ENCODE peak calls at places on chromosome 13, in six cellular contexts. T is thoracic aorta, K is tibial artery, U is ascending aorta, E is hepatocyte, M is uterus. I is an unnamed sample.

GRCh38 chr13:76751278-76751677 is 134.9 kb downstream of the KCTD12 start:
- DNase-seq in T (no peak), M (no peak), E (no peak), K (no peak), U (no peak), I (no peak)

GRCh38 chr13:29754486-29754806 is 96.0 kb downstream of the UBL3 start:
- DNase-seq in E (no peak), T (no peak), U (no peak), M (no peak), K (no peak), I (no peak)

GRCh38 chr13:31870511-31870910 is 131.2 kb downstream of the RXFP2 start:
- DNase-seq in T (no peak), M (no peak), E (no peak), U (no peak), K (no peak), I (no peak)

GRCh38 chr13:23612182-23612581 is 42.0 kb downstream of the TNFRSF19 start:
- DNase-seq in M (no peak), T (no peak), E (no peak), K (no peak), U (no peak), I (no peak)

GRCh38 chr13:82565191-82565590 is 1317.1 kb downstream of the SLITRK1 start:
- DNase-seq in T (no peak), U (no peak), M (no peak), K (no peak), E (no peak), I (no peak)

GRCh38 chr13:67120872-67121531 is 109.1 kb downstream of the PCDH9 start:
- DNase-seq in M (no peak), K (no peak), T (no peak), U (no peak), E (no peak), I (no peak)

GRCh38 chr13:82867284-82867683 is 1015.0 kb downstream of the SLITRK1 start:
- DNase-seq in E (no peak), M (no peak), T (no peak), K (no peak), U (no peak), I (no peak)

GRCh38 chr13:93254775-93255174 is 28.2 kb downstream of the GPC6 start:
- DNase-seq in K (no peak), M (no peak), U (no peak), T (no peak), E (no peak), I (no peak)

GRCh38 chr13:27783111-27783510 is 9.2 kb upstream of the GSX1 start:
- DNase-seq in K (no peak), T (no peak), M (no peak), E (peak), U (no peak), I (peak)

GRCh38 chr13:44854264-44855060 is 134.8 kb downstream of the NUFIP1 start:
- DNase-seq in E (peak), U (no peak), M (no peak), K (no peak), T (no peak), I (no peak)

GRCh38 chr13:40777166-40777956 is 6.4 kb upstream of the MRPS31 start:
- DNase-seq in U (no peak), K (no peak), E (peak), M (peak), T (no peak), I (peak)

GRCh38 chr13:46577656-46578589 is 25.0 kb downstream of the LRCH1 start:
- DNase-seq in U (no peak), M (no peak), K (no peak), E (peak), T (no peak), I (no peak)

GRCh38 chr13:20191902-20192469 is 752 bp downstream of the GJB2 start:
- DNase-seq in M (no peak), U (no peak), E (peak), T (no peak), K (no peak), I (no peak)

GRCh38 chr13:106799731-106800335 is 231.9 kb upstream of the ARGLU1 start:
- DNase-seq in M (no peak), K (no peak), E (no peak), T (no peak), U (no peak), I (no peak)

GRCh38 chr13:77729502-77730221 is 32.2 kb downstream of the SLAIN1 start:
- DNase-seq in U (no peak), E (no peak), T (no peak), M (no peak), K (no peak), I (no peak)

GRCh38 chr13:97490702-97491307 is 56.8 kb downstream of the RAP2A start:
- DNase-seq in E (no peak), M (no peak), K (no peak), T (no peak), U (no peak), I (no peak)

GRCh38 chr13:64239372-64239771 is 2823.7 kb upstream of the PCDH20 start:
- DNase-seq in E (no peak), U (no peak), M (no peak), T (no peak), K (no peak), I (peak)

GRCh38 chr13:114110091-114110829 is 22.2 kb downstream of the RASA3 start:
- DNase-seq in E (no peak), K (peak), T (no peak), U (no peak), M (peak), I (no peak)

GRCh38 chr13:106348032-106348431 is 187.4 kb downstream of the EFNB2 start:
- DNase-seq in M (no peak), E (peak), K (no peak), U (no peak), T (no peak), I (peak)

GRCh38 chr13:92761710-92762109 is 464.9 kb upstream of the GPC6 start:
- DNase-seq in T (no peak), M (no peak), U (no peak), K (no peak), E (no peak), I (no peak)

GRCh38 chr13:32947886-32948285 is 68.3 kb upstream of the KL start:
- DNase-seq in E (no peak), M (no peak), T (no peak), U (no peak), K (no peak), I (no peak)

GRCh38 chr13:55534306-55534705 is 1606.4 kb upstream of the PRR20A start:
- DNase-seq in K (no peak), M (no peak), E (no peak), U (no peak), T (no peak), I (no peak)

DNA sequence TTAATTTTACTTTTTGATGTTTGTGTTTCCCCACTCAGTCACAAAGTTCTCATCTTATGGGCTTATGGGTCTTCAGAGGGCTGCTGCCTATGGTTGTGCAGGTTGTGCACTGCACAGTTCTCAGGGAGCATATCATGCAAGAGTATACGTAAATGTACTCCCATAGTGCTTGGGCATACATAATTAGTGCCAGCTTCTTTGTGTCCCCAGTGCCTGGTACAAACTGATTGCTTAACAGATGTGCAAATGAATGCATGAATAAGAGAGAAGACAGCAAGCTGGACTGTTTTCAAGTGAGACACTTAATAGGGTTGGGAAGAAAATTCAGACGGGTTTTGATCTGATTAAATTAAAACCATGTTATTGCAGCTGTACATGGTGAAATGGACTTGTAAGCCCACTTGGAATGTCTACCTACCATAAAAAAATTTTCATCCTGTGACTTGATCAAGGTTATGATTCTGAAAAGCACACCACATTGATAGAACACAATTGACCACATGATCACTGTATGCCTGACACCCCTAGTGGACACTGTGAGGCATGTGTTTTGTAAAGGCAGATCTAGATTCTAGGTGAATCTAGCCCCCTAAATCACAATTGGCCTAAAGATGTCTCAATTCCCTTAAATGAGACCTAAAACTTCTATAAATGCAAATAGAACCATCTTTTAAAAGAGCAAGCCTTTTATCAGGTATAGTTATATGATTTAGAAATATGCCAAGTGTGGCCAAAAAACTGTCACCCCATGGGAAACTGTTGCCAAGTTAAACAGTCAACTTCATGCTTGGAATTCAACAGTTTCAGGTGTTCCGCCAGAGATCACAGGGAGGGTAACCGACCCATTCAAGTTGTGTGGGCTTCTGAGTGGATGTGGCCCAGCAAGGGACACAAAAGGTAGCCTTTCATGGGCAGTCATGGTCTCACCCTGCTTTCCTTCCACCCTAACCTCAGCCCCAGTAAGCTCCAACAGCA is 27.9 kb downstream of the FAM124A start:
- DNase-seq in U (no peak), E (no peak), K (no peak), M (no peak), T (no peak), I (peak)
- H3K27ac ChIP-seq in U (no peak), E (no peak), K (no peak), M (no peak), T (no peak), I (no peak)

DNA sequence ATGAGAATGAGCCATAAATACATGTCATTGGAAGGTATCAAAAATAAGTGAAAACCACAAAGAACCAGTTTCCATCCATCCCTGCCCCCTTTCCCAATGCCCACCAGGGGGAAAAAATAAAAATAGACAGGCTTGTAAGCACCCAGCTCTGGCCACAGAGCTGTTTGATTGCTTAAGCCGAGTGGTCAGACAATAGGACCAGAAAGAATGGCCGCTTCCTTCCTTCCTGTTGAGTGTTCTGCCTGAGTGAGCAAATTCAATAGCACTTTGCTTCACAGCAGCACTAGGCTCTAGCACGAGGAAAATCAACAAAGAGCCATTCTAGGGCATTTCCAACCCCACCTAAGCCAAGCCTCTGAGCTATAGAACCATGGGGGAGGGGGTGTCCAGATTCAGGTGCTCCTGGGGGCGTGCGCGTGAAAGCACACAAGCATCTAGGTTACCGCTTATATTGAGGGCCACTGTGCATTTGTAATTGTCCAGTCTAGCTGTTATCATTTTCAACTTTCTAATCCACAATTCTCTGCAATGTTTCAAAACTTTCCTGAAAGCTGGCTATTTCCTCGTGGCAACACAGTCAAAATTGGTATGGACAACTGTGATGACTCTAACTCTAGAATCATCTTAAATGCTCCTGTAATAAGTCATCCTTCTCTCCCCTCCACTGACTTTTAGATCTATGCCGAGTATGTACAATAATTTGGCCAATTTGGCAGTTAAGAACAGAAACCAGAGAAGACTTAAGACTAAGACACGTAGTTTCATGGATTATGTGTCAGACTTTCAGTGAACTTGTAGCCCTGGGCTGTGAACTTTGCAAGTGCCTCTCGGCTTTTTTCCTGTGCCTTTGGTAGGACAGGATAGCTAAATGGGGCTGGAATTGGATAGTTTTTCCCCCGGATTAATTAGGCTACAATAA is 64.3 kb downstream of the SPRY2 start:
- DNase-seq in E (no peak), U (no peak), K (no peak), M (no peak), T (no peak), I (no peak)
- TF ChIP-seq CTCF in E (no peak), U (no peak), K (no peak), M (no peak), T (no peak), I (no peak)

DNA sequence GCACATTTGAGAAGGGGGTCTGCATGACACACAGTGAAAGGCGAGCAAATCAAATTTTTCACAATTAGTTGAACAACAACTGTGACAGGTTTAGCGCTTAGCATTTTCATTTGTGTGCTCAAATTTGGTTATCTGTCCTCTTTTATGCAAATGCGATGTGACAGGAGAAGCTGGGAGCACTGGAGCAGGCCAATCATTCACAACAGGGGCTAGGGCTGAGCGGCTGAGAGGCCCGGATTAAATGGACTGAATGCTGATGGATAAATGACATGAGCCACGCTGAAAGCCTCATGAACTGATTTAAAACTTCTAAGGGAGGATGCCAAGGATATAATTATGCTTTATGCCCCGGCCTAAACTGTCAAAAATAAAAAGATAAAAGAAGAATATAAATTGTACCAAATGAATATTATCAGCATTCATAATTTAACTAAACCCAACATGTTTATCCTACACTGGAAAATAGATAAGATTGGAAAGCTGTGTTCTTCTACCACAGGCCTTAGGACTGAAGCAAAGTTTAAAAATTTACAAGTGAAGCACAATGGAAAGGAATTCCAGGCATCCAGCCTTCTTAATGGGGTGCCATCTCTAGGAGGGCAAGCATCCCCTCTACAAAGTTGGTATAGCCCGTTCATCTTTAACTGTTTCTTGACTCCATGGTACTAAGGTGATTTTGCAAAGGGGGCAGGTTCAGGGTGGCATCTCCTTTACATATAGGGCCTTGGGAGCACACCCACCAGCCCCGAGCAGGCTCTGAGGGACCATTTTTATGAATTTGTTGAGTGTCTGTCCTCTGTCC is 117.9 kb downstream of the RBM26 start:
- DNase-seq in E (no peak), K (no peak), U (no peak), M (no peak), T (no peak), I (no peak)
- H3K27ac ChIP-seq in E (no peak), K (no peak), U (no peak), M (no peak), T (no peak), I (no peak)

GRCh38 chr13:85741017-85741416 is 58.2 kb downstream of the SLITRK6 start:
- DNase-seq in E (no peak), T (no peak), K (no peak), M (no peak), U (no peak), I (no peak)

GRCh38 chr13:85742355-85742754 is 56.9 kb downstream of the SLITRK6 start:
- DNase-seq in M (no peak), U (no peak), E (no peak), K (no peak), T (no peak), I (no peak)

GRCh38 chr13:85738696-85739320 is 60.4 kb downstream of the SLITRK6 start:
- DNase-seq in E (no peak), K (no peak), U (no peak), M (no peak), T (no peak), I (no peak)

DNA sequence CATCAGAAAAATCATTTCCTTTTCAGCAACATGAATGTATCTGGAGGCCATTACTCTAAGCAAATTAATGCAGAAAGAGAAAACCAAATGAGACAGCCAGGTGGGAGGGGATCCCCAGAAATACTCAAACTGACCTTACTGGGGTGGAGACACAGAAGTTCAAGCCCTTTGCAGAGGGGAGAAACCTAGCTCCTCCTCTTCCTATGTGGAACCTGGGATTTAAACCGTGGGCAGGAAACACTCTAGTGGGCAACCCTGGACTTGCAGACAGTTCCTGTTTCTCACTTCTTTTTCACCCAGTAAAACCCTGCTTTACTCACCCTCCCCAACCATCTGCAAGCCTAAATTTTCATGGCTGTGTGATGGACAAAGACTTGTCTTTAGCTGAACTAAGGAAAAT is 61.3 kb downstream of the SLITRK6 start:
- DNase-seq in M (no peak), E (no peak), U (no peak), T (no peak), K (no peak), I (no peak)
- TF ChIP-seq CTCF in M (no peak), E (no peak), U (no peak), T (no peak), K (no peak), I (no peak)

DNA sequence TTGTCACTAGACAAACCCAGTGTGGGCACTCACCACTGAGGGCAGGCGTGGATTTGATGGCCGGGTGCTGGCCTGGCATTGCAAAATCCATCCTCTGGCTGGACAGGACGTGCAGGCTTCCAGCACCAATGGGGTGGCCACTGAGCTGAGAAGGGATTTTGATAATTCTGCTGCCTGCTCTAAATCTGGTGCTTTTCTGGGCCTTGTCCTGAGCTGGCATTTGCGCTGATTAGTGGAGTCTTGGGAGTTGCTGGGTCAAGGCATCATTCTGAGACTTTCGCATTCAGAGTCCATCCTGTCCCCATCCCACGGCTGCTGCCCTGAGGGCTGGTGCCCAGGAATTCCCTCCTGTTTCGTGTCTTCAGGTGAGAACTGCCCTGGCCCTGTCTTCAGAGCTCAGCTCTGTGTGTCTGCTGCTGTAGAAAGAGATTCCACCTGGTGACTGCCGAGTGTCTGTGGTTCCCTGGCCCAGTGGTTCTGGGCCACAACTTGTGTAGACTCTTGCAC is 65.9 kb upstream of the MCF2L start:
- DNase-seq in T (no peak), K (no peak), U (no peak), M (no peak), E (no peak), I (no peak)
- H3K27ac ChIP-seq in T (no peak), K (no peak), U (no peak), M (no peak), E (no peak), I (no peak)

DNA sequence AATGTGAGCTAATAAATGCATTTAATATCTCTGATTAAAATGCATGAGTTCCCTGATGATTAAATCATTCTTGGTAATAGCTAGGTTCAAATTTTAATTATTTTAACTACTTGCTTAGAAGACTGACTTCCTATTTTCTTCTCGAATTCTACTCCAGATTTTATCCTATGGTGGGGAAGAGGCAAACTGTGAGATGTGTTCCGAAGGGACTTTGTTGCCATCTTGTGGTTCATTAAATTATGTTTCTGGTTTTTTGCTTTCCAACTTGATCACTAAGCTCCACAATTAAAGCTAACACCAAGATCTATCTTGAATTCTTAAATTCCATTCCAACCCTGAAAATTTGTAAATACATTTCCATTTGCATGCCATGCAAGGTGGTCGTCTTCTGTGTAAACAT is 538.4 kb upstream of the PCDH20 start:
- DNase-seq in K (no peak), E (peak), M (no peak), T (no peak), U (no peak), I (peak)
- TF ChIP-seq CTCF in K (no peak), E (peak), M (no peak), T (peak), U (peak), I (peak)

GRCh38 chr13:36143768-36144167 is 12.6 kb upstream of the DCLK1 start:
- DNase-seq in T (no peak), M (no peak), K (no peak), U (no peak), E (no peak), I (no peak)
- H3K27ac ChIP-seq in T (no peak), M (no peak), K (no peak), U (no peak), E (no peak), I (no peak)

GRCh38 chr13:90868321-90868920 is 479.1 kb upstream of the MIR17HG start:
- DNase-seq in U (no peak), T (no peak), K (no peak), M (no peak), E (peak), I (peak)
- TF ChIP-seq CTCF in U (peak), T (peak), K (peak), M (peak), E (peak), I (peak)